ENCODE peak calls at places on chromosomes 11 and 22, in four cellular contexts. V, C, U and E are unnamed samples.

GRCh38 chr11:6771926-6772898 is at the start of gene OR2AG2:
- DNase-seq in C (no peak), U (no peak), V (no peak), E (no peak)

GRCh38 chr11:118136826-118137225 is 15.8 kb downstream of the SCN4B start:
- DNase-seq in C (no peak), V (no peak), U (no peak), E (no peak)

GRCh38 chr11:71125150-71125549 is 127.2 kb downstream of the SHANK2 start:
- DNase-seq in C (no peak), V (no peak), U (no peak), E (no peak)

GRCh38 chr11:123573291-123573690 is 81.1 kb downstream of the SCN3B start:
- DNase-seq in U (no peak), V (no peak), C (no peak), E (no peak)

GRCh38 chr11:68269414-68270081 is 2.2 kb downstream of the C11orf24 start:
- DNase-seq in U (no peak), V (no peak), C (no peak), E (no peak)

GRCh38 chr11:69642549-69642912 is 1.6 kb downstream of the CCND1 start:
- DNase-seq in C (no peak), U (no peak), V (no peak), E (peak; percentile 72)

GRCh38 chr11:61507962-61508824 is at the start of gene LRRC10B:
- DNase-seq in U (peak; percentile 52), V (no peak), C (no peak), E (peak; percentile 76)

GRCh38 chr11:116827461-116827860 is 2.2 kb upstream of the APOC3 start:
- DNase-seq in C (no peak), U (no peak), V (no peak), E (no peak)

GRCh38 chr11:121254756-121255155 is 37.8 kb upstream of the SC5D start:
- DNase-seq in U (no peak), V (no peak), C (no peak), E (no peak)

GRCh38 chr11:68402355-68403031 is 58.1 kb upstream of the PPP6R3 start:
- DNase-seq in V (no peak), C (no peak), U (no peak), E (no peak)

GRCh38 chr11:107370390-107370789 is 87.2 kb downstream of the CWF19L2 start:
- DNase-seq in U (no peak), C (no peak), V (no peak), E (no peak)

GRCh38 chr11:86632499-86633269 is 39.7 kb downstream of the ME3 start:
- DNase-seq in V (no peak), U (peak; percentile 68), C (peak; percentile 55), E (no peak)

GRCh38 chr11:113395782-113396336 is 8.3 kb downstream of the ANKK1 start:
- DNase-seq in C (no peak), V (no peak), U (no peak), E (no peak)

GRCh38 chr11:18705651-18706281 is 7.2 kb downstream of the TMEM86A start:
- DNase-seq in V (peak; percentile 34), C (no peak), U (no peak), E (peak; percentile 62)

GRCh38 chr11:11211186-11211585 is 141.9 kb downstream of the CSNK2A3 start:
- DNase-seq in U (no peak), C (no peak), V (no peak), E (no peak)

GRCh38 chr22:47063071-47063509 is 300.6 kb downstream of the TBC1D22A start:
- DNase-seq in U (no peak), V (no peak), C (no peak), E (no peak)

DNA sequence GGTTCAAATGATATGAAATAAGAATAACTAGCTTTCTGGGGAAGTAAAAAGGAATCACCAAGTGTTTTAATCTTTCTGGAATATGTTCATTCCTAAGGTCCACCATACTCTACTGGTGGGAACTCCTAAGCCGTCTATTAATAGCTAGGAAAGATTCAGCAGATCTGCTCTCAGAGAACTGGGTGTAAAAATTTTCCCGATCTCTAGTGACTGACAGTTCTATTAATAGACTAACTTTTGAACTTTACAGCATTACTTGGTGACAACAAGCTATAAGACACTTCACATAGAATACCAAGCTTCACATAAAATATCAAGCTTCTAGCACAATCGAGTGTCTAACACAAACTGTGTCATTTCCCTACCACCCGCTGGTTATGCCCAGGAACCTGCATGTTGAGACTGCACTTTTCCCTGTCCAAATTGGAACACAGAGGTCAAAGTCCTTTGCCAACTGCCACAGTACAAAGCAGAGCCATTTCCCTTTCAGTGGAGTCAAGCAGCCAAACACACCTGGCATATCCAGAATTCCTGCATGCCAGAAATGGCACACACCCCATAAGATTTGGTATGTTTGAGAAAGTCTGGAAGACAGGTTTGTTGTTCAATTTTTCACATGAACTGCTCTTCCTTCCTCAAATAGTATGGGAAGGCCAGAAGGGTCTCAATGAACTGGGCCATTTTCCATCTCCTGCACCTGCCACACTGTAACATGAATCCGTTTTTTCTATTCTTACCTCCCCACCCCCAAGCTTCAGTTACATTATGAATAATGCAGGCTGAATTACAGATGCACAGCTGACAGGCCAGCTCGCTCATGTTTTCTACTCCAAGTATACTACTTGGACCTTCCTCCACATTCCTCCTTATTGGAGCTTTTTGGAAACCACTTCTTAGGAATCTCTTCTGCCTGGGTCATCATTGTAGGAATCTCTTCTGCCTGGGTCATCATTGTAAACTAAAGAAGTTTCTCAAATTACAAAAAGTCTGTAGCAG is 3.7 kb downstream of the OSBP start:
- DNase-seq in U (no peak), C (no peak), V (no peak), E (peak; percentile 76)
- TF ChIP-seq POLR2A in U (no peak), C (no peak), V (no peak), E (peak; percentile 44)

GRCh38 chr11:50278756-50279155 is 246.1 kb downstream of the OR4C45 start:
- DNase-seq in C (no peak), V (no peak), U (no peak), E (no peak)
- TF ChIP-seq POLR2A in C (no peak), V (no peak), U (no peak), E (no peak)

GRCh38 chr11:125592305-125593112 is at the start of gene STT3A:
- DNase-seq in U (peak; percentile 100), C (peak; percentile 99), V (peak; percentile 100), E (peak; percentile 100)
- TF ChIP-seq POLR2A in U (peak; percentile 65), C (peak; percentile 53), V (peak; percentile 97), E (peak; percentile 90)

GRCh38 chr22:40396882-40397281 is 26.5 kb downstream of the SGSM3 start:
- DNase-seq in C (no peak), U (no peak), V (no peak), E (no peak)
- TF ChIP-seq POLR2A in C (no peak), U (no peak), V (no peak), E (no peak)

GRCh38 chr22:29306175-29306829 is at the start of gene GAS2L1:
- DNase-seq in U (peak; percentile 51), V (peak; percentile 80), C (peak; percentile 93), E (peak; percentile 91)

GRCh38 chr22:29307658-29308147 is 1.3 kb downstream of the GAS2L1 start:
- DNase-seq in U (no peak), V (no peak), C (no peak), E (no peak)

GRCh38 chr22:29305836-29306174 is 645 bp upstream of the GAS2L1 start:
- DNase-seq in V (peak; percentile 46), C (no peak), U (no peak), E (no peak)

GRCh38 chr22:29308148-29308790 is 1.8 kb downstream of the GAS2L1 start:
- DNase-seq in U (no peak), V (no peak), C (peak; percentile 77), E (peak; percentile 47)

GRCh38 chr22:29306830-29307657 is 594 bp downstream of the GAS2L1 start:
- DNase-seq in U (no peak), C (peak; percentile 92), V (peak; percentile 78), E (peak; percentile 85)
- TF ChIP-seq POLR2A in U (peak; percentile 29), C (peak; percentile 34), V (no peak), E (peak; percentile 29)